ENCODE peak calls at places on chromosomes 3 and 15, in five cellular contexts. C is right atrium auricular region, Z is mucosa of descending colon, H is transverse colon, D is brain microvascular endothelial cell. J is an unnamed sample.

GRCh38 chr3:170078620-170079281 is 41.0 kb downstream of the GPR160 start:
- DNase-seq in C (no peak), D (no peak), H (no peak), Z (no peak), J (no peak)

GRCh38 chr3:56012732-56013131 is 455.5 kb downstream of the ERC2 start:
- DNase-seq in H (no peak), Z (no peak), C (no peak), D (no peak), J (no peak)

GRCh38 chr3:119861681-119862080 is 79.8 kb downstream of the NR1I2 start:
- DNase-seq in D (no peak), H (no peak), C (no peak), Z (no peak), J (peak; percentile 59)

GRCh38 chr3:154795582-154795981 is 284.5 kb upstream of the MME start:
- DNase-seq in Z (no peak), H (no peak), D (peak; percentile 96), C (no peak), J (peak; percentile 74)

GRCh38 chr3:108044699-108045098 is 46.1 kb downstream of the CD47 start:
- DNase-seq in Z (no peak), H (no peak), D (no peak), C (no peak), J (no peak)

GRCh38 chr15:78763796-78764241 is 47.4 kb downstream of the ADAMTS7 start:
- DNase-seq in D (no peak), Z (no peak), C (peak; percentile 57), H (no peak), J (no peak)

GRCh38 chr3:117628896-117629295 is 919.3 kb downstream of the TUSC7 start:
- DNase-seq in Z (no peak), H (no peak), C (no peak), D (peak; percentile 70), J (peak; percentile 68)

GRCh38 chr15:76614725-76615124 is 278.2 kb downstream of the ISL2 start:
- DNase-seq in Z (no peak), H (no peak), C (no peak), D (no peak), J (no peak)

GRCh38 chr3:100963041-100963440 is 30.2 kb downstream of the ABI3BP start:
- DNase-seq in Z (no peak), H (no peak), C (no peak), D (no peak), J (no peak)

GRCh38 chr15:63490345-63491034 is 13.9 kb upstream of the USP3 start:
- DNase-seq in Z (no peak), C (no peak), D (no peak), H (no peak), J (no peak)

GRCh38 chr15:56320316-56320715 is 44.9 kb upstream of the TEX9 start:
- DNase-seq in C (no peak), D (no peak), H (no peak), Z (no peak), J (no peak)

GRCh38 chr3:126019683-126020082 is 50.7 kb downstream of the ROPN1B start:
- DNase-seq in C (no peak), D (no peak), H (no peak), Z (no peak), J (no peak)

GRCh38 chr3:81861593-81861992 is 100.1 kb upstream of the GBE1 start:
- DNase-seq in Z (no peak), D (no peak), C (no peak), H (no peak), J (no peak)

GRCh38 chr15:22956257-22956979 is 23.8 kb downstream of the CYFIP1 start:
- DNase-seq in D (peak; percentile 37), H (no peak), Z (no peak), C (no peak), J (peak; percentile 34)

GRCh38 chr3:16462679-16463078 is 50.8 kb downstream of the RFTN1 start:
- DNase-seq in D (no peak), Z (no peak), H (no peak), C (no peak), J (no peak)

DNA sequence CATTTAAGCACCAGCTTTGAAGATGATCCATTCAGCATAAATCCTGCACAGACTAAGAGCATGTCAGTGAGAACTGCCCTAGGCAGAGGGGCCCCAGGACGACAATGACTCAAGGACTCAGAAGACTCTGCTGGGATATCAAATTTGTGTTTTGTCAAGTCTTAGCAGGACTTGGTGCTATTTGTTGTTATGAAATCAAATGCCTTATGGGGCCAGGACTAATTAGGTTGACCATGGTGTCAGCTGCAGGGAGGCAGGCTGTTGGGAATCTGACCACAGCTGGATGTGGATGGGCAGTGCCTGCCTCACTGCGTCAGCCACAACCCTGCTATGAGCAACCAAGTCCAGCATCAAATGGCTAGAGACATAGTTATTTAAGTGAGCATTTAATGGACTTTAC is 91.9 kb downstream of the RYR3 start:
- DNase-seq in D (no peak), C (no peak), Z (no peak), H (no peak), J (no peak)
- H3K4me3 ChIP-seq in D (no peak overlapping the region), C (no peak overlapping the region), Z (no peak overlapping the region), H (no peak overlapping the region), J (no peak overlapping the region)

DNA sequence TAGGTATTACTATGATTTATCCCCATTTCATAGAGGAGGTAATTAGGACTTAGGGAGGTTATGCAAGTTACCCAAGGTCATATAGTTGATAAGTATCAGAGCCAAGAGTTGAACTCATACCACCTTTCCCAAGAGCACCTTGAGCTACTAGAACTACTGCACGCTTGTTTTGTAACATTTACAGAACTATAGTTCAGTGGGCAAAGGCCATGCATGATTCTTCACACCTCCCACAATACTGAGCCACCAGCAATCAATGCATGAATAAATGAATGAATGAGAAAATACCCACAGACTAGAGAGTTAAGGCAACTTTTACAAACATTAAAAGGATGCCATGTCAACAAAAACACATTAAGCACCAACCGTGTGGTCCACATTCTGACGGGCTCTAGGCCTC is 46.8 kb downstream of the LIPC start:
- DNase-seq in D (no peak), C (no peak), Z (no peak), H (no peak), J (no peak)
- TF ChIP-seq CTCF in D (no peak), C (no peak), Z (no peak), H (no peak), J (no peak)

GRCh38 chr3:71128951-71129350 is 454.6 kb downstream of the FOXP1 start:
- DNase-seq in C (no peak), D (peak; percentile 60), H (no peak), Z (no peak), J (no peak)
- H3K4me3 ChIP-seq in C (peak overlapping the region; percentile 53), D (peak overlapping the region; percentile 61), H (peak overlapping the region; percentile 21), Z (peak overlapping the region; percentile 22), J (peak overlapping the region; percentile 70)

DNA sequence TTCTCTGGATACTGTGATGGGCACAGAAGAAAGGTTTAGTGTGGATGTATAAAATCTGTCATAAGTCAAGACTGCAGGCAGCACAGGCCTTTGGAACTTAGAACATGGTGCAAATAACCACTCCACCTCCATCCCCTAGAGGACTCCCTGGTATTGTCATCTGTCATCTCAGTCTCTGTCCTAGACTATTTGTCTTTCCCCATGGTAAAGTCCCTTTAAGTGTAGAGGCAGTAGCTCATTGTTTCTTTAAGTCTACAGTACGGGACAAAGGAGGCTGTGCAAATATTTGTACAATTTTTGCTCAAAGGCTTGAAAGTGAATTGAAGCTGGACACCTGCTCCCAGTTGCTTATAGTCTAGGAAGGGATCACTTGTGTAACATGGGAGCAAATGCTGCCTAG is 3.2 kb upstream of the PXYLP1 start:
- DNase-seq in C (no peak), H (no peak), Z (no peak), D (no peak), J (no peak)
- TF ChIP-seq CTCF in C (no peak), H (no peak), Z (no peak), D (no peak), J (no peak)

DNA sequence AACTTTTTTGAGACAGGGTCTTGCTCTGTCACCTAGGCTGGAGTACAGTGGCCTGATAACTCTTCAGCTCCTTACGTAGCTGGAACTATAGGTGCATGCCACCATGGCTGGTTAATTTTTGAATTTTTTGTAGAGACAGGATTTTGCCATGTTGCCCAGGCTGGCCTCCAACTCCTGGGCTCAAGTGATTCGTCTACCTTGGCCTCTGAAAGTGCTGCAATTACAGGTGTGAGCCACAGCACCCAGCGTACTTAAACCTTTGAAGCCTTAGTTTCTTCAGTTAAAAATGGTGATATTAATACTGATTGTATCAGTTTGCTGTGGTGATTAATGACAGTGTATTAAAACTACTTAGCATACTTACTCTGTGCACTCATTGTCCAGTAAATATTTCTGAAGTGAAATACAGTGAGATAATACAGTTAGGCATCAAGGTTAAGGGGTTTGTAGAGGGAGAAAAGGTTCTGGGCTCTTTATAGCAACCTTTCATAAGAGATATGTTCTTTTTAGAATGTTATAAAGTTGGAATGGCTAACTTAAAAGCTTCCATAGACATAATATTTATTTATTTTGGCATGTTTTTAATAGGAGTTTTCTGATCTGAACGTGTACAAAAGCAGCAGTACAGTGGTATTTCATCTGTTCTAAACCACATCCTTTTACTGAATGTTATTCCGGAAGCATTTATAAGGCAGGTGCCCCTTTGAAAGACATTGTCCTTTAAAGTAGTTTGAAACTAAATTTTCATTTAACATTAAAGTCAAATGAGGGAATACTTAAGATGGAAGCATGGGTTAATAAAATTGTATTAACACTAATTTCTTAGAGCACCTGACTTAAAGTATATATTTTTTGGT is 23.6 kb downstream of the NCK1 start:
- DNase-seq in H (no peak), D (no peak), Z (no peak), C (no peak), J (no peak)
- H3K4me3 ChIP-seq in H (no peak overlapping the region), D (no peak overlapping the region), Z (no peak overlapping the region), C (no peak overlapping the region), J (no peak overlapping the region)

J was measured in fibroblast of villous mesenchyme.